ENCODE peak calls at places on chromosomes 5 and 9, in ten cellular contexts. K, U, B, C, R, L, Z, P, Q and H are unnamed samples.
A peak's percentile ranks its signal among the peaks of the same experiment; 100 is the strongest.

GRCh38 chr5:133668458-133668857 is 56.1 kb upstream of the FSTL4 start:
- DNase-seq in R (no peak), B (no peak), Q (no peak), K (no peak), C (no peak), U (no peak), Z (peak; percentile 28), P (no peak), L (no peak), H (no peak)

GRCh38 chr5:111639912-111640311 is 117.1 kb downstream of the NREP start:
- DNase-seq in R (no peak), L (no peak), K (no peak), Z (no peak), B (no peak), P (no peak), U (no peak), Q (no peak), C (no peak), H (no peak)

GRCh38 chr5:176185133-176185733 is 53.0 kb upstream of the SIMC1 start:
- DNase-seq in K (peak; percentile 79), R (no peak), Z (no peak), Q (no peak), U (no peak), L (peak; percentile 33), B (no peak), P (no peak), C (no peak), H (no peak)

GRCh38 chr9:125631391-125632085 is 75.5 kb downstream of the MAPKAP1 start:
- DNase-seq in P (peak; percentile 60), Z (no peak), B (peak; percentile 72), R (no peak), C (peak; percentile 49), U (peak; percentile 21), Q (no peak), K (peak; percentile 44), L (peak; percentile 68), H (peak; percentile 20)

GRCh38 chr9:98222885-98223640 is 30.6 kb upstream of the CORO2A start:
- DNase-seq in K (no peak), U (no peak), P (peak; percentile 100), Q (no peak), R (no peak), B (peak; percentile 87), Z (peak; percentile 67), C (no peak), L (peak; percentile 95), H (no peak)

GRCh38 chr5:87944553-87945320 is 323.9 kb downstream of the TMEM161B start:
- DNase-seq in P (peak; percentile 74), B (no peak), R (no peak), U (peak; percentile 56), Q (no peak), K (peak; percentile 89), L (no peak), Z (no peak), C (no peak), H (no peak)

GRCh38 chr5:143244000-143244736 is 159.3 kb downstream of the NR3C1 start:
- DNase-seq in Z (peak; percentile 63), B (peak; percentile 84), K (no peak), Q (peak; percentile 62), P (peak; percentile 99), L (peak; percentile 98), U (no peak), C (peak; percentile 74), R (no peak), H (peak; percentile 29)

GRCh38 chr5:124519396-124519795 is 227.0 kb downstream of the ZNF608 start:
- DNase-seq in L (peak; percentile 88), R (no peak), P (peak; percentile 90), Q (no peak), B (peak; percentile 8), Z (no peak), K (peak; percentile 40), U (no peak), C (no peak), H (no peak)

GRCh38 chr5:99122976-99123375 is 194.2 kb upstream of the CHD1 start:
- DNase-seq in U (no peak), R (no peak), K (no peak), Q (no peak), Z (no peak), P (peak; percentile 29), L (no peak), B (no peak), C (no peak), H (no peak)

GRCh38 chr5:103433216-103433615 is 129.4 kb downstream of the NUDT12 start:
- DNase-seq in Z (no peak), P (peak; percentile 68), K (no peak), C (no peak), Q (no peak), B (no peak), R (no peak), U (no peak), L (peak; percentile 52), H (no peak)

GRCh38 chr5:173781432-173781825 is 106.7 kb upstream of the CPEB4 start:
- DNase-seq in Z (no peak), K (no peak), C (no peak), P (no peak), L (no peak), B (no peak), U (no peak), R (no peak), Q (no peak), H (no peak)

GRCh38 chr9:4887556-4887955 is 94.8 kb downstream of the RCL1 start:
- DNase-seq in U (no peak), K (peak; percentile 6), Z (no peak), P (peak; percentile 70), Q (peak; percentile 55), R (no peak), L (peak; percentile 72), B (no peak), C (no peak), H (no peak)

GRCh38 chr9:114448706-114449105 is 56.6 kb downstream of the WHRN start:
- DNase-seq in C (no peak), L (peak; percentile 46), R (no peak), P (peak; percentile 64), B (no peak), K (no peak), Q (no peak), Z (no peak), U (no peak), H (no peak)

GRCh38 chr5:53167836-53168235 is 58.3 kb upstream of the MOCS2 start:
- DNase-seq in K (no peak), Z (peak; percentile 48), L (peak; percentile 55), P (peak; percentile 24), C (no peak), B (peak; percentile 37), R (no peak), U (no peak), Q (no peak), H (peak; percentile 31)

GRCh38 chr5:115557667-115558387 is 13.3 kb upstream of the FEM1C start:
- DNase-seq in R (no peak), P (no peak), C (peak; percentile 33), Q (no peak), B (peak; percentile 86), U (peak; percentile 21), K (no peak), L (peak; percentile 27), Z (no peak), H (peak; percentile 29)

GRCh38 chr5:147504001-147504400 is 5.9 kb downstream of the DPYSL3 start:
- DNase-seq in K (no peak), Z (no peak), L (peak; percentile 96), Q (no peak), R (no peak), C (no peak), U (no peak), P (peak; percentile 83), B (peak; percentile 84), H (no peak)

GRCh38 chr5:162068412-162068811 is 839 bp downstream of the GABRG2 start:
- DNase-seq in P (peak; percentile 1), R (no peak), B (peak; percentile 29), Z (no peak), K (no peak), U (no peak), L (peak; percentile 1), Q (peak; percentile 31), C (peak; percentile 27), H (no peak)